ENCODE peak calls at places on chromosomes 11 and 22, in four cellular contexts. J is uterus, Z is osteoblast, U is right lobe of liver. Q is an unnamed sample. For H3K36me3, the result is how much of the 10 kb centered on the place peaks cover.

GRCh38 chr22:20777420-20778177 is 3.7 kb downstream of the SERPIND1 start:
- DNase-seq in Z (no peak), U (peak), J (peak), Q (no peak)

GRCh38 chr11:78094250-78094649 is 14.6 kb upstream of the NDUFC2 start:
- DNase-seq in Z (no peak), U (no peak), J (no peak), Q (no peak)

GRCh38 chr11:75239551-75240290 is 853 bp upstream of the TPBGL start:
- DNase-seq in U (no peak), J (no peak), Z (peak), Q (peak)

GRCh38 chr11:35290876-35291275 is 128.5 kb downstream of the SLC1A2 start:
- DNase-seq in Z (no peak), U (no peak), J (no peak), Q (no peak)

GRCh38 chr22:48761546-48761945 is 1066.1 kb downstream of the BRD1 start:
- DNase-seq in J (no peak), U (no peak), Z (no peak), Q (no peak)

GRCh38 chr11:83241291-83241946 is 44.7 kb downstream of the CCDC90B start:
- DNase-seq in U (no peak), J (peak), Z (peak), Q (no peak)

GRCh38 chr11:12675951-12676711 is 1.9 kb downstream of the TEAD1 start:
- DNase-seq in J (no peak), U (no peak), Z (peak), Q (no peak)

GRCh38 chr22:36073476-36073875 is 44.9 kb upstream of the RBFOX2 start:
- DNase-seq in Z (no peak), U (no peak), J (no peak), Q (no peak)

GRCh38 chr11:35427158-35427557 is 7.8 kb upstream of the SLC1A2 start:
- DNase-seq in Z (peak), J (no peak), U (no peak), Q (no peak)

GRCh38 chr11:15976433-15977045 is 379.8 kb downstream of the SOX6 start:
- DNase-seq in Z (no peak), U (no peak), J (no peak), Q (no peak)

GRCh38 chr22:17637490-17638181 is 921 bp upstream of the BCL2L13 start:
- DNase-seq in Z (peak), J (no peak), U (no peak), Q (no peak)

GRCh38 chr22:27836181-27836580 is 34.6 kb upstream of the MN1 start:
- DNase-seq in Z (no peak), J (no peak), U (no peak), Q (no peak)

GRCh38 chr11:130592056-130592455 is 143.6 kb downstream of the ADAMTS15 start:
- DNase-seq in Z (peak), U (no peak), J (no peak), Q (no peak)

GRCh38 chr11:108973402-108974119 is 308.7 kb downstream of the DDX10 start:
- DNase-seq in U (no peak), Z (peak), J (no peak), Q (no peak)

GRCh38 chr11:95145430-95146063 is 55.9 kb downstream of the ENDOD1 start:
- DNase-seq in Z (no peak), J (no peak), U (no peak), Q (no peak)

GRCh38 chr22:26672590-26673468 is 15.4 kb downstream of the MIAT start:
- DNase-seq in U (peak), Z (peak), J (peak), Q (peak)

GRCh38 chr11:94740975-94741707 is 27.0 kb upstream of the AMOTL1 start:
- DNase-seq in J (peak), Z (peak), U (peak), Q (peak)

GRCh38 chr22:37077802-37078448 is 26.4 kb downstream of the KCTD17 start:
- DNase-seq in Z (peak), U (peak), J (peak), Q (no peak)

GRCh38 chr11:70768346-70769095 is 370.2 kb downstream of the CTTN start:
- DNase-seq in U (no peak), Z (peak), J (no peak), Q (no peak)

GRCh38 chr11:120547301-120547700 is 35.8 kb downstream of the GRIK4 start:
- DNase-seq in J (no peak), U (no peak), Z (no peak), Q (no peak)
- H3K36me3 ChIP-seq in J (under half), U (under half), Z (under half), Q (under half)

GRCh38 chr11:119016216-119017009 is 1.7 kb downstream of the RPS25 start:
- DNase-seq in U (no peak), Z (no peak), J (no peak), Q (no peak)

GRCh38 chr11:119018074-119018938 is at the start of the genes RPS25 and TRAPPC4:
- DNase-seq in Z (peak), J (peak), U (peak), Q (peak)

GRCh38 chr11:119012629-119013170 is 5.4 kb downstream of the RPS25 start:
- DNase-seq in Z (peak), J (no peak), U (no peak), Q (no peak)

GRCh38 chr11:119014209-119014924 is 3.8 kb downstream of the RPS25 start:
- DNase-seq in Z (peak), J (no peak), U (no peak), Q (no peak)

GRCh38 chr11:119015054-119015611 is 3.0 kb downstream of the RPS25 start:
- DNase-seq in J (no peak), Z (peak), U (no peak), Q (no peak)
- H3K36me3 ChIP-seq in J (under half), Z (under half), U (under half), Q (under half)

DNA sequence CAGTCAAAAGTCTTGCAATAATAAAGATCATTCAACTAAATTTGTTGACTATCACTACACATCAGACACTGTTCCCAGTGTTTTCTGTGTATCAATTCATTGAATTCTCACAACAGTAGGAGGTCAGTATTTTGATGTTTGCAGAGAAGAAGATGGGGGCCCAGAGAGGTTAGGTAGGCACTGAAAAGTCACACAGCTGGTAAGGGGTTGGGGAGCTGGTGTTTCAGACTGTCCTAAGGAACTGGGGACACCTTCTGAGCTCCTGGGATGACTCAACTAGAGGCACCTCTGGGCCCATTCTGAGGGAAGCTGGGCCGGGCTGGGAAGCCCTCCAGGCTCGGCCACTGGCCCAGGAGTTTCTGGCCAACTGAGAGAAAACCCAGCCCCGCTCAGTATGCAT is 180.0 kb downstream of the DSCAML1 start:
- DNase-seq in U (no peak), J (no peak), Z (no peak), Q (no peak)
- H3K36me3 ChIP-seq in U (under half), J (under half), Z (under half), Q (under half)

GRCh38 chr22:40792451-40792850 is 26.7 kb downstream of the SLC25A17 start:
- DNase-seq in Z (no peak), U (no peak), J (no peak), Q (no peak)
- H3K36me3 ChIP-seq in Z (under half), U (under half), J (under half), Q (under half)

GRCh38 chr22:38232196-38232595 is 30.4 kb downstream of the MAFF start:
- DNase-seq in J (no peak), Z (peak), U (no peak), Q (no peak)

GRCh38 chr22:38228326-38228872 is 26.6 kb downstream of the MAFF start:
- DNase-seq in J (no peak), U (no peak), Z (no peak), Q (no peak)

GRCh38 chr22:38228873-38229740 is 27.3 kb downstream of the MAFF start:
- DNase-seq in J (no peak), Z (peak), U (no peak), Q (no peak)

GRCh38 chr22:38230916-38231315 is 29.1 kb downstream of the MAFF start:
- DNase-seq in Z (peak), U (no peak), J (no peak), Q (no peak)

GRCh38 chr22:38230108-38230825 is 28.5 kb downstream of the MAFF start:
- DNase-seq in Z (peak), J (no peak), U (no peak), Q (no peak)
- H3K36me3 ChIP-seq in Z (half or more), J (under half), U (under half), Q (under half)

GRCh38 chr11:609355-609811 is 6.4 kb downstream of the IRF7 start:
- DNase-seq in U (no peak), Z (no peak), J (no peak), Q (peak)

GRCh38 chr11:606245-606644 is 9.5 kb downstream of the IRF7 start:
- DNase-seq in J (peak), Z (peak), U (peak), Q (peak)

GRCh38 chr11:607020-607780 is 8.6 kb downstream of the IRF7 start:
- DNase-seq in U (no peak), J (no peak), Z (no peak), Q (no peak)

GRCh38 chr11:608751-609354 is 6.9 kb downstream of the IRF7 start:
- DNase-seq in U (peak), Z (no peak), J (no peak), Q (peak)

GRCh38 chr11:607971-608659 is 7.6 kb downstream of the IRF7 start:
- DNase-seq in J (no peak), U (peak), Z (no peak), Q (peak)
- H3K36me3 ChIP-seq in J (under half), U (half or more), Z (half or more), Q (half or more)

GRCh38 chr11:64879226-64879900 is 942 bp upstream of the EHD1 start:
- DNase-seq in Z (no peak), J (no peak), U (no peak), Q (peak)
- H3K36me3 ChIP-seq in Z (under half), J (under half), U (under half), Q (under half)